ENCODE peak calls at places on chromosomes 6 and 20, in six cellular contexts. K, P, W, R, S and B are unnamed samples.

GRCh38 chr20:31593221-31594001 is 11.7 kb upstream of the ID1 start:
- DNase-seq in K (peak; percentile 72), S (peak; percentile 44), W (no peak), P (no peak), R (peak; percentile 85), B (peak; percentile 79)

GRCh38 chr6:150865406-150866146 is at the start of gene MTHFD1L:
- DNase-seq in R (peak; percentile 88), W (no peak), K (peak; percentile 92), S (peak; percentile 91), P (peak; percentile 41), B (peak; percentile 96)

GRCh38 chr20:56229821-56230220 is 18.7 kb upstream of the MC3R start:
- DNase-seq in W (no peak), K (no peak), R (no peak), S (no peak), P (no peak), B (no peak)

GRCh38 chr6:83514877-83515466 is 2.6 kb downstream of the PRSS35 start:
- DNase-seq in W (no peak), R (peak; percentile 85), K (peak; percentile 77), S (peak; percentile 75), P (no peak), B (peak; percentile 84)

GRCh38 chr20:57266251-57267157 is at the start of gene BMP7:
- DNase-seq in R (no peak), S (no peak), K (no peak), P (peak; percentile 17), W (no peak), B (no peak)

GRCh38 chr6:14734416-14735340 is 511.2 kb upstream of the JARID2 start:
- DNase-seq in W (no peak), S (peak; percentile 62), R (peak; percentile 74), K (peak; percentile 81), P (no peak), B (peak; percentile 75)

GRCh38 chr6:142945446-142946180 is 637 bp upstream of the HIVEP2 start:
- DNase-seq in K (no peak), R (no peak), W (no peak), P (peak; percentile 24), S (peak; percentile 73), B (no peak)

GRCh38 chr6:166778046-166778445 is 151.0 kb upstream of the RPS6KA2 start:
- DNase-seq in P (no peak), R (no peak), K (no peak), S (no peak), W (peak; percentile 52), B (no peak)

GRCh38 chr20:37020636-37021035 is 69.1 kb upstream of the SAMHD1 start:
- DNase-seq in S (no peak), P (no peak), R (no peak), W (no peak), K (no peak), B (no peak)

GRCh38 chr20:5077761-5078387 is 41.9 kb downstream of the PCNA start:
- DNase-seq in R (no peak), K (no peak), W (no peak), S (peak; percentile 38), P (no peak), B (no peak)

GRCh38 chr6:131510094-131510493 is 62.9 kb upstream of the ARG1 start:
- DNase-seq in W (no peak), S (no peak), P (no peak), K (no peak), R (no peak), B (no peak)

GRCh38 chr6:24646771-24647170 is 780 bp upstream of the KIAA0319 start:
- DNase-seq in R (peak; percentile 14), K (peak; percentile 18), P (no peak), W (no peak), S (no peak), B (no peak)

GRCh38 chr20:50725722-50726000 is 5.7 kb upstream of the PARD6B start:
- DNase-seq in R (no peak), S (no peak), P (no peak), W (no peak), K (no peak), B (no peak)

GRCh38 chr6:108715832-108716231 is 132.4 kb upstream of the ARMC2 start:
- DNase-seq in P (no peak), S (peak; percentile 41), R (no peak), W (no peak), K (peak; percentile 46), B (peak; percentile 66)

GRCh38 chr20:17910828-17911294 is 57.7 kb downstream of the SNX5 start:
- DNase-seq in S (no peak), W (no peak), K (peak; percentile 95), P (no peak), R (peak; percentile 88), B (peak; percentile 96)

GRCh38 chr6:41638002-41638800 is at the start of gene MDFI:
- DNase-seq in W (no peak), K (peak; percentile 73), S (no peak), R (peak; percentile 63), P (no peak), B (no peak)
- H3K4me3 ChIP-seq in W (peak within 1 kb of the TSS; percentile 62), K (peak within 1 kb of the TSS; percentile 81), S (no peak within 1 kb of the TSS), R (peak within 1 kb of the TSS; percentile 77), P (peak within 1 kb of the TSS; percentile 61), B (peak within 1 kb of the TSS; percentile 61)

GRCh38 chr20:59770270-59770669 is 163.2 kb downstream of the SYCP2 start:
- DNase-seq in S (peak; percentile 26), P (no peak), R (no peak), W (no peak), K (no peak), B (no peak)
- TF ChIP-seq CTCF in S (no peak), P (no peak), R (no peak), W (no peak), K (no peak), B (no peak)

DNA sequence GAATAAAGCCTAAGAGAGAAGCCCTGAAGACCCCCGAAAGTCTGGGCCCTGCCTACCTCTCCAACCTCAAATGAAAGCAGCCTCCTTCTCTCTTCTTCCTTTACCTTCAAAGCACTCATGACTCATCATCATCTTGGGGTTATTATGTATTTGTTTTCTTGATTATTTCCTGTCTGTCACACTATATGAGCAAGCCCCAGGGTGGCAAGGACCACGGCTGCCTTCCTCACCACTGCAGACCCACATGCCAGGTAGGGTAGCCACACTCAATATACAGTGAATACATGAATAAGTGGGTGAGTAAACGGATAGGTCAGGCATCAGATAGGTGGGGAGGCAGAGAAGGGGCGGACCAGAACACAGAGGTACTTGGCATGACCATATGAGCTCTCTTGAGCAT is 8.8 kb downstream of the WFDC3 start:
- DNase-seq in K (no peak), S (no peak), W (no peak), R (no peak), P (no peak), B (no peak)
- H3K4me3 ChIP-seq in K (no peak overlapping the region), S (no peak overlapping the region), W (no peak overlapping the region), R (no peak overlapping the region), P (no peak overlapping the region), B (no peak overlapping the region)

DNA sequence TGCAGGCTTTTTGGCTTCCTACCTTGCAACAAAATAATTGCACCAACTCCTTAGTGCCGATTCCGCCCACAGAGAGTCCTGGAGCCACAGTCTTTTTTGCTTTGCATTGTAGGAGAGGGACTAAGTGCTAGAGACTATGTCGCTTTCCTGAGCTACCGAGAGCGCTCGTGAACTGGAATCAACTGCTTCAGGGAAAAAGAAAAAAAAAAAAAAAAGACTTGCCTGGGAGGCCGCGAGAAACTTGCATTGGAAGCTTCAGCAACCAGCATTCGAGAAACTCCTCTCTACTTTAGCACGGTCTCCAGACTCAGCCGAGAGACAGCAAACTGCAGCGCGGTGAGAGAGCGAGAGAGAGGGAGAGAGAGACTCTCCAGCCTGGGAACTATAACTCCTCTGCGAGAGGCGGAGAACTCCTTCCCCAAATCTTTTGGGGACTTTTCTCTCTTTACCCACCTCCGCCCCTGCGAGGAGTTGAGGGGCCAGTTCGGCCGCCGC is 423 bp downstream of the SOX4 start:
- DNase-seq in K (peak; percentile 74), S (peak; percentile 78), R (peak; percentile 86), W (no peak), P (no peak), B (peak; percentile 74)
- TF ChIP-seq CTCF in K (no peak), S (no peak), R (peak; percentile 5), W (no peak), P (no peak), B (no peak)

GRCh38 chr20:49610701-49611538 is 43.0 kb upstream of the PTGIS start:
- DNase-seq in S (peak; percentile 90), R (peak; percentile 37), K (peak; percentile 63), P (peak; percentile 54), W (no peak), B (peak; percentile 59)
- H3K4me3 ChIP-seq in S (no peak overlapping the region), R (peak overlapping the region; percentile 35), K (no peak overlapping the region), P (peak overlapping the region; percentile 15), W (peak overlapping the region; percentile 6), B (peak overlapping the region; percentile 17)

DNA sequence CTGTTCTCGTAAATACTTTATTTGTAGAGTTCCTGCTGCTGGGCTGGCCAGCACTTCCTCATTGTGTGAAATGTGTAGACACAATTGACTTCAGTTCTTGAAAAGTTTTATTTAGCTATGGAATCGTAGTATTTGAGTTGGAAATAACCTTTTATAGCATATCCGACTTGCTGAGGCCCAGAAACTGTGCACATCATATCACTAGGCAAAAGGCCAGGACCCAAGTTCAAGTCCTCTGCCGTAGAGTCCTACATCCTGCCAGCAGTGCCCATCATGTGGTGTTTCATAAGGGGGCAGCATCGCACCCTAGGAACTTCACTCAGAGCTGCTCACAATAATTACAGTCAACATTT is 207.7 kb upstream of the SNX9 start:
- DNase-seq in R (no peak), W (no peak), S (peak; percentile 85), P (no peak), K (peak; percentile 27), B (peak; percentile 13)
- TF ChIP-seq CTCF in R (peak; percentile 18), W (no peak), S (peak; percentile 64), P (no peak), K (peak; percentile 26), B (no peak)

DNA sequence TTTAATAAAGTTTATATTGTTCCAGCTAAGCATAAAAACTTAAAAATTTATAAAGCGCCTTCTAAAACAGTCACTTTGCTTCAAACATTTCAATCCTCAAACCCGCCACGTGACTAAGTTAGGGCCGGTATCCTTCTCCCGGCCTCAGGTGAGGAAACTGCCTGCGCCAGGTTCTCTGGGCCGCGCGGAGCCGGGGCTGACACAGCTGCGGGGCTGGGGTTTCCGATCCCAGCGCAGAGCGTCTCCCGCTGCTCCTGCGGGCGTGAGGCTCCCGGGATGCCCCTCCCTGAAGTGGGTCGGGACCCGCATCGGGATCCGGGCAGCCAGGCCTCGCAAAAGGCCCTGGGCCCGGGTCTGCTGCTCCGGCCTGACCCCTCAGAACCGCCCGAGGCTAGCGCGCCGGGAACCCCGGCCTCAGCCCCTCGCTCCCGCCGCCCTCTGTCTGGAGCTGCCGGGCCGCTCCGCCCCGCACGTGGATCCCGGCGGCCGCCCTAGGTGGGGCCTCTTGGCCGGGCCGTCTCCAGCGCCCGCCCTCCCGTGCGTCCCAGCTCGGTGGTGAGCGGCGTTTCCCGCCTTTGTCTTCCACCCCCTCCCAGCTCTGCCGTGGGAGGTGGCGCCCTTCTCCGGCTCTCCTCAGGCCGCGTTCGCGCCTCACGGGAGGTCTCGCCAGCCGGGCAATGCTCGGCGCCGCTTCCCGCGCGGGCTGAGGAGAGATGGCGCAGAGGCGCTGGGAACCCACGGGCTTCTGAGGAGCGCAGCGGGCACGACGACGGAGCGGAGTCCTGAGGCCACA is 267.9 kb downstream of the DLL1 start:
- DNase-seq in P (no peak), S (no peak), K (no peak), R (no peak), W (no peak), B (no peak)
- H3K4me3 ChIP-seq in P (peak overlapping the region; percentile 9), S (no peak overlapping the region), K (no peak overlapping the region), R (no peak overlapping the region), W (no peak overlapping the region), B (no peak overlapping the region)